ENCODE peak calls at places on chromosomes 5 and 9, in four cellular contexts. D is GM12878, R is IMR-90, P is K562. T is an unnamed sample.

GRCh38 chr9:36900136-36900855 is 133.8 kb downstream of the PAX5 start:
- DNase-seq in D (no peak), R (no peak), P (peak), T (no peak)

GRCh38 chr5:54986269-54986654 is 869 bp upstream of the ESM1 start:
- DNase-seq in D (no peak), R (no peak), P (no peak), T (no peak)

GRCh38 chr5:132495063-132495671 is 4.6 kb upstream of the IRF1 start:
- DNase-seq in D (no peak), R (no peak), P (no peak), T (no peak)

GRCh38 chr5:531101-531748 is 7.0 kb upstream of the SLC9A3 start:
- DNase-seq in D (no peak), R (no peak), P (no peak), T (no peak)

GRCh38 chr5:56206126-56206525 is 27.0 kb downstream of the ANKRD55 start:
- DNase-seq in D (no peak), R (peak), P (no peak), T (no peak)

GRCh38 chr5:2701592-2701991 is 49.9 kb downstream of the IRX2 start:
- DNase-seq in D (no peak), R (no peak), P (no peak), T (no peak)

GRCh38 chr9:81861644-81862043 is 66.6 kb upstream of the SPATA31D4 start:
- DNase-seq in D (no peak), R (peak), P (no peak), T (no peak)

GRCh38 chr9:77876091-77876490 is 155.5 kb downstream of the GNAQ start:
- DNase-seq in D (no peak), R (no peak), P (no peak), T (no peak)

GRCh38 chr9:92721548-92721947 is 43.1 kb downstream of the BICD2 start:
- DNase-seq in D (no peak), R (no peak), P (no peak), T (peak)

GRCh38 chr9:131608469-131609115 is 63.3 kb downstream of the PRRT1B start:
- DNase-seq in D (no peak), R (peak), P (no peak), T (peak)

GRCh38 chr5:38589629-38590028 is 33.2 kb upstream of the LIFR start:
- DNase-seq in D (no peak), R (no peak), P (no peak), T (no peak)

GRCh38 chr9:99778308-99778707 is 43.4 kb upstream of the NR4A3 start:
- DNase-seq in D (no peak), R (peak), P (peak), T (no peak)

GRCh38 chr9:36963356-36963755 is 70.7 kb downstream of the PAX5 start:
- DNase-seq in D (no peak), R (no peak), P (no peak), T (peak)

GRCh38 chr9:38359689-38360385 is 32.7 kb upstream of the ALDH1B1 start:
- DNase-seq in D (no peak), R (no peak), P (no peak), T (no peak)

GRCh38 chr5:34519489-34520220 is 136.5 kb upstream of the RAI14 start:
- DNase-seq in D (no peak), R (peak), P (no peak), T (no peak)

GRCh38 chr5:172533399-172534228 is 79.3 kb upstream of the SH3PXD2B start:
- DNase-seq in D (no peak), R (no peak), P (no peak), T (no peak)

GRCh38 chr9:107929439-107929838 is 439.9 kb upstream of the KLF4 start:
- DNase-seq in D (no peak), R (peak), P (no peak), T (no peak)

GRCh38 chr5:141389153-141390042 is 1.9 kb downstream of the PCDHGB4 start:
- DNase-seq in D (no peak), R (no peak), P (no peak), T (no peak)

GRCh38 chr5:141393267-141393666 is 834 bp downstream of the PCDHGA8 start:
- DNase-seq in D (no peak), R (no peak), P (no peak), T (no peak)

GRCh38 chr5:141388661-141389060 is 1.2 kb downstream of the PCDHGB4 start:
- DNase-seq in D (no peak), R (no peak), P (no peak), T (no peak)

GRCh38 chr5:141398608-141399007 is 861 bp downstream of the PCDHGB5 start:
- DNase-seq in D (no peak), R (no peak), P (no peak), T (no peak)

GRCh38 chr5:141392429-141393198 is at the start of gene PCDHGA8:
- DNase-seq in D (no peak), R (peak), P (no peak), T (no peak)
- TF ChIP-seq CHD1 in D (no peak), R (no peak), P (no peak), T (no peak)

GRCh38 chr5:133730866-133731265 is 118.5 kb upstream of the FSTL4 start:
- DNase-seq in D (no peak), R (no peak), P (no peak), T (no peak)
- TF ChIP-seq CHD1 in D (no peak), R (no peak), P (no peak), T (no peak)

DNA sequence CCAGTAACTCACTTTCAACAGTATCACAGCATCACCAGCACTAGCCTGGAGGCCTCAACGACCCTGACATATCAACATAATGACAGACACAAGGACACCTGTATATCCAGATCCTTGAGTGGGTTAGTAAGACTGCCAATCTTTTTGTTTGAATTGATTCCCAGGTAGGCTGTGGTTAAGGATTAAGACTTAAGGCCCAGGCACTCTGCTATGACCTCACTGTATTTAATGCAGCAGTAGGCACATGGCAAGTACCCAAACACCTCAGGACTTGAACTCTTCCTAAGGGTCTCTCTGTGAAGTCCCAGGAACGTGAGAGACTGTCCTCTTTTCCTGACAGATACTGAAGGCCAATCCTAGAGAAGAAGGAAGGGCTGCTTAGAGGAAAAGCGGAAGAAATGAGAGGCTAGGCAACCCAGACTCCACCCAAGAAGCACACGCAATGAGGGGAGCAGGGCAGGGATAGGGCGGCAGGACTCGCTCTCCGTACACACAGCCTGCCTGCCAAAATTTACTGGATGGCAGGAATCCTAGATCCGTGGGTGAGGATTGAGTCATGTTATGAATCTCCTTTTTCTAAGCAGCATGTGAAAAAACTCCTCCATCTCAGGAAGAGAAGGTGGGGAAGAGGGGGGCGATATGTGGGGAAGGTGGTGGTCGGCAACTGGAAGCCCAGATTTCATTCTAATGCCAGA is 93.4 kb downstream of the SIL1 start:
- DNase-seq in D (no peak), R (peak), P (no peak), T (no peak)
- TF ChIP-seq CHD1 in D (no peak), R (no peak), P (no peak), T (no peak)

GRCh38 chr9:8760000-8760767 is 960.6 kb upstream of the DMAC1 start:
- DNase-seq in D (no peak), R (no peak), P (no peak), T (no peak)
- TF ChIP-seq CHD1 in D (no peak), R (no peak), P (no peak), T (no peak)

DNA sequence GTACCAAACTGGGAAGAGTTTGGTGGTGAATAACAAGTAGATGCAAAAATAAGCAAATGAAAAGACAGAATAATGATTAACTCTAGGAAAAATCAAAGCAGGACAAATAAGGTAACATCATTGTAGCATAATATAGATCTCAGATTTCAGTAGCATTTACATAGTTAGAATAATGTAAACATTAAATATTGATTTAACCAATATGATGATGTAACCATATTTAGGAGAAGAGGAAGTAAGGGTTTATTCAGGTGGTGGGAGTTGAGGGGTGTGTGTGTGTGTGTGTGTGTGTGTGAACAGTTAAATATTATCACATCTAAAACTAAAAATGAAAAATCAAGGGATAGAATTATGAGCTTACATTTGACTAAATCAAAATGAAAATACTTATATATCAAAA is 143.4 kb downstream of the NPR3 start:
- DNase-seq in D (no peak), R (no peak), P (no peak), T (no peak)
- TF ChIP-seq CHD1 in D (no peak), R (no peak), P (no peak), T (no peak)

GRCh38 chr9:132978451-132979087 is at the start of gene GFI1B:
- DNase-seq in D (no peak), R (no peak), P (peak), T (no peak)
- TF ChIP-seq CHD1 in D (no peak), R (no peak), P (peak), T (no peak)

DNA sequence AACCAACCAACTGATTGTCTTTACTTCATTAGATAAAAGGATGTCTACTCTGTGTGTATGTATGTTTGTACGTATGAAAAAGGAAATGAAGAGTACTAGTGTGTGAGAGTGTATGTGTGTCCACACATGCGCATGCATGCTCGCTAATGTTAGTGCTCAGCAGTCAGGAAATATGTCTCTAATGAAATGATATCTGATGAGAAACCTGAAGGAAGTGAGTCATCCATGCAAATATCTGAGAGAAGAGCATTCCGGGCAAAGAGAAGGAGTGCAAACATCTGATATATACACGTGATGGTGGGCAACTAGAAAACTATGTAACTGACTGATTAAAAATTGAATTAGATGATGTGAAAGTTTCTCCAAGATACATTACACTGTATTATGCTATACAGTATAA is 29.6 kb upstream of the UGCG start:
- DNase-seq in D (no peak), R (peak), P (peak), T (no peak)
- TF ChIP-seq CHD1 in D (no peak), R (no peak), P (no peak), T (no peak)

GRCh38 chr9:4714266-4715016 is 26.6 kb downstream of the AK3 start:
- DNase-seq in D (no peak), R (peak), P (no peak), T (no peak)
- TF ChIP-seq CHD1 in D (no peak), R (no peak), P (no peak), T (no peak)

T was measured in H1.